ENCODE peak calls at places on chromosomes 13 and 19, in nine cellular contexts. M is NCI-H1930; O is H9; D is M059J; N is EL; I is A549; X is CD4-positive, alpha-beta T cell; B is left cardiac atrium; L is nephron progenitor cell. H is an unnamed sample.

GRCh38 chr19:35518313-35518712 is 4.9 kb upstream of the DMKN start:
- DNase-seq in B (no peak), I (peak), M (no peak), X (no peak), D (peak), N (peak), L (no peak), O (no peak), H (no peak)

GRCh38 chr13:30409911-30410704 is 12.2 kb upstream of the UBE2L5 start:
- DNase-seq in I (no peak), N (peak), L (no peak), X (no peak), M (no peak), O (no peak), D (peak), B (no peak), H (no peak)

GRCh38 chr19:19403373-19403901 is 2.0 kb upstream of the GATAD2A start:
- DNase-seq in D (peak), I (no peak), X (no peak), N (peak), L (no peak), M (no peak), O (no peak), B (no peak), H (no peak)

GRCh38 chr13:45879666-45880065 is 28.1 kb upstream of the SIAH3 start:
- DNase-seq in D (peak), O (peak), L (peak), M (no peak), X (no peak), B (peak), N (no peak), I (peak), H (no peak)

GRCh38 chr19:39363909-39364457 is 21.8 kb downstream of the SAMD4B start:
- DNase-seq in M (no peak), O (no peak), N (peak), L (no peak), D (peak), I (no peak), B (no peak), X (no peak), H (no peak)

GRCh38 chr19:5138606-5139594 is 170.0 kb downstream of the KDM4B start:
- DNase-seq in M (no peak), N (peak), L (no peak), X (peak), I (no peak), B (peak), D (peak), O (no peak), H (peak)

GRCh38 chr13:30735025-30735967 is at the start of gene ALOX5AP:
- DNase-seq in N (no peak), D (no peak), B (no peak), I (no peak), L (no peak), O (no peak), X (peak), M (no peak), H (no peak)

GRCh38 chr19:52248256-52248655 is 21.1 kb upstream of the ZNF766 start:
- DNase-seq in L (peak), N (peak), O (peak), M (peak), D (peak), I (no peak), B (peak), X (peak), H (peak)

GRCh38 chr13:59399513-59399912 is 764.2 kb downstream of the DIAPH3 start:
- DNase-seq in L (no peak), D (no peak), O (no peak), X (no peak), B (no peak), I (no peak), N (no peak), M (no peak), H (no peak)

GRCh38 chr19:10333758-10334339 is 520 bp upstream of the RAVER1 start:
- DNase-seq in B (no peak), L (peak), I (no peak), N (peak), M (no peak), X (no peak), D (no peak), O (no peak), H (no peak)

GRCh38 chr13:22081430-22081829 is 410.6 kb downstream of the FGF9 start:
- DNase-seq in O (no peak), I (no peak), N (no peak), B (no peak), X (no peak), M (no peak), D (no peak), L (no peak), H (no peak)

GRCh38 chr13:44259045-44260042 is 114.3 kb upstream of the SERP2 start:
- DNase-seq in L (no peak), X (peak), N (peak), I (no peak), B (peak), D (peak), O (no peak), M (no peak), H (peak)

GRCh38 chr13:112658807-112659206 is 31.0 kb upstream of the ATP11A start:
- DNase-seq in B (no peak), N (peak), M (no peak), D (no peak), X (no peak), O (no peak), I (no peak), L (no peak), H (no peak)

GRCh38 chr19:40282209-40282580 is 3.0 kb downstream of the AKT2 start:
- DNase-seq in I (no peak), O (no peak), D (no peak), M (no peak), L (no peak), X (no peak), N (no peak), B (no peak), H (no peak)

GRCh38 chr19:15154002-15154612 is 46.7 kb downstream of the NOTCH3 start:
- DNase-seq in N (peak), M (peak), O (peak), L (peak), D (peak), X (no peak), B (no peak), I (peak), H (no peak)

GRCh38 chr13:40456397-40456958 is 210.0 kb downstream of the FOXO1 start:
- DNase-seq in L (no peak), N (no peak), I (no peak), M (no peak), B (no peak), O (no peak), X (no peak), D (no peak), H (no peak)

GRCh38 chr13:35964764-35965163 is 166.4 kb downstream of the DCLK1 start:
- DNase-seq in O (no peak), D (peak), I (no peak), L (no peak), B (no peak), M (no peak), X (no peak), N (peak), H (no peak)

GRCh38 chr13:34608326-34608725 is 333.7 kb upstream of the NBEA start:
- DNase-seq in I (no peak), M (no peak), X (no peak), O (no peak), N (no peak), L (no peak), D (no peak), B (no peak), H (no peak)

GRCh38 chr13:44237276-44237767 is 136.3 kb upstream of the SERP2 start:
- DNase-seq in X (no peak), I (no peak), D (peak), B (peak), O (no peak), N (peak), M (no peak), L (no peak), H (peak)

GRCh38 chr13:75870397-75870801 is 234.3 kb downstream of the LMO7 start:
- DNase-seq in O (no peak), B (no peak), X (no peak), N (peak), L (no peak), M (peak), D (peak), I (peak), H (no peak)

GRCh38 chr19:18590273-18591272 is 2.0 kb downstream of the REX1BD start:
- DNase-seq in X (no peak), B (no peak), L (peak), D (no peak), M (peak), N (peak), I (peak), O (peak), H (peak)

GRCh38 chr13:30841161-30841560 is 64.9 kb upstream of the MEDAG start:
- DNase-seq in M (no peak), X (no peak), L (no peak), I (no peak), N (no peak), D (no peak), B (no peak), O (no peak), H (no peak)

GRCh38 chr19:42512130-42512636 is 16.1 kb downstream of the CEACAM1 start:
- DNase-seq in I (no peak), L (no peak), B (no peak), X (no peak), N (no peak), M (no peak), O (no peak), D (no peak), H (no peak)

H was measured in lung.